ENCODE peak calls at places on chromosomes 13 and 19, in four cellular contexts. D is suprapubic skin, C is left ventricle myocardium inferior, Y is cardiac muscle cell. M is an unnamed sample.

GRCh38 chr13:45143346-45143751 is 23.0 kb downstream of the GTF2F2 start:
- DNase-seq in Y (no peak), D (no peak), C (no peak), M (no peak)

GRCh38 chr19:12840091-12841079 is 2.1 kb downstream of the MAST1 start:
- DNase-seq in Y (peak; percentile 92), C (peak; percentile 25), D (peak; percentile 68), M (peak; percentile 81)

GRCh38 chr13:41458939-41459753 is 1.8 kb downstream of the RGCC start:
- DNase-seq in C (peak; percentile 26), D (no peak), Y (peak; percentile 5), M (peak; percentile 35)

GRCh38 chr19:4425531-4425930 is 23.1 kb downstream of the CHAF1A start:
- DNase-seq in D (no peak), Y (no peak), C (no peak), M (no peak)

GRCh38 chr13:26784704-26785639 is 24.4 kb upstream of the GPR12 start:
- DNase-seq in Y (no peak), C (no peak), D (no peak), M (no peak)

GRCh38 chr13:26557393-26558073 is at the start of gene WASF3:
- DNase-seq in Y (peak; percentile 97), C (peak; percentile 94), D (peak; percentile 95), M (peak; percentile 98)

GRCh38 chr13:100089633-100090032 is 740 bp downstream of the PCCA start:
- DNase-seq in Y (no peak), D (no peak), C (no peak), M (no peak)

GRCh38 chr19:33431986-33432385 is 58.5 kb downstream of the CEBPG start:
- DNase-seq in Y (no peak), D (no peak), C (no peak), M (peak; percentile 3)

GRCh38 chr13:80083516-80084085 is 257.3 kb downstream of the SPRY2 start:
- DNase-seq in Y (no peak), D (no peak), C (no peak), M (no peak)

GRCh38 chr13:103283451-103283820 is 217.2 kb upstream of the SLC10A2 start:
- DNase-seq in Y (peak; percentile 14), C (no peak), D (no peak), M (no peak)

GRCh38 chr13:93140912-93141311 is 85.7 kb upstream of the GPC6 start:
- DNase-seq in C (no peak), D (no peak), Y (no peak), M (no peak)

GRCh38 chr19:46022431-46023310 is at the start of gene PGLYRP1:
- DNase-seq in Y (no peak), C (no peak), D (no peak), M (no peak)

GRCh38 chr19:30228726-30229523 is 143.3 kb upstream of the ZNF536 start:
- DNase-seq in D (no peak), Y (peak; percentile 47), C (no peak), M (no peak)

GRCh38 chr13:20182231-20182846 is 10.4 kb downstream of the GJB2 start:
- DNase-seq in D (no peak), C (no peak), Y (peak; percentile 84), M (no peak)

DNA sequence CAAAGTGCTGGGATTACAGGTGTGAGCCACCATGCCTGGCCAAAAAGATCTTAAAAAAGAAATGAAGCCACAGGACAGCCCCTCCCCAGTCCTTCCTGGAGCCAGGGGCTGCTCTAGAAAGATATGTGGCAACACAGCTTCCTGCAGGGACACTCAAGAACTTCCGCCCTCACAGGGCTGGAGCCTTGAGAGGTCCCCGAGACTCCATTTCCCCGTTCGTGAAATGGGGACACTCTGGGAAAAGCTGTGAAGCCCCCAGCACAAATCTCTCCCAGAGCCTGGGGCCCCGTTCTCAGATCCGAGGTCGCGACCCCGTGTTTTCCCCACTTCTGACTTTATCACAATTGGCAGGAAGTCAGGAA is 2.5 kb upstream of the GPX4 start:
- DNase-seq in C (no peak), D (no peak), Y (no peak), M (no peak)
- H3K4me3 ChIP-seq in C (peak overlapping the region; percentile 95), D (peak overlapping the region; percentile 12), Y (no peak overlapping the region), M (peak overlapping the region; percentile 30)

GRCh38 chr13:46660408-46660807 is 107.4 kb downstream of the LRCH1 start:
- DNase-seq in C (no peak), D (no peak), Y (no peak), M (no peak)

GRCh38 chr13:46662690-46663089 is 109.7 kb downstream of the LRCH1 start:
- DNase-seq in Y (no peak), D (no peak), C (no peak), M (no peak)

GRCh38 chr13:46663216-46663615 is 110.2 kb downstream of the LRCH1 start:
- DNase-seq in Y (no peak), C (no peak), D (no peak), M (no peak)

GRCh38 chr13:46659413-46660065 is 106.6 kb downstream of the LRCH1 start:
- DNase-seq in C (no peak), D (no peak), Y (no peak), M (no peak)

GRCh38 chr13:46660859-46661258 is 107.9 kb downstream of the LRCH1 start:
- DNase-seq in Y (no peak), C (no peak), D (no peak), M (no peak)
- H3K4me1 ChIP-seq in Y (peaks cover 37% of the 10 kb centered on the region), C (peaks cover 92% of the 10 kb centered on the region), D (peaks cover 21% of the 10 kb centered on the region), M (peaks cover 57% of the 10 kb centered on the region)

GRCh38 chr19:57282011-57282636 is 1.8 kb downstream of the ZNF460 start:
- DNase-seq in C (no peak), D (no peak), Y (no peak), M (no peak)
- H3K4me3 ChIP-seq in C (peak overlapping the region; percentile 92), D (peak overlapping the region; percentile 74), Y (peak overlapping the region; percentile 98), M (peak overlapping the region; percentile 87)

GRCh38 chr19:35015576-35016351 is 14.5 kb upstream of the SCN1B start:
- DNase-seq in C (no peak), D (no peak), Y (no peak), M (no peak)

GRCh38 chr19:35013047-35013819 is 13.1 kb downstream of the GRAMD1A start:
- DNase-seq in Y (peak; percentile 76), D (peak; percentile 84), C (peak; percentile 76), M (peak; percentile 91)

GRCh38 chr19:35011091-35011689 is 11.1 kb downstream of the GRAMD1A start:
- DNase-seq in C (no peak), Y (no peak), D (no peak), M (no peak)

GRCh38 chr19:35011737-35012682 is 11.9 kb downstream of the GRAMD1A start:
- DNase-seq in Y (no peak), C (no peak), D (no peak), M (no peak)

GRCh38 chr19:35013820-35014754 is 14.0 kb downstream of the GRAMD1A start:
- DNase-seq in Y (no peak), C (no peak), D (no peak), M (no peak)
- H3K4me1 ChIP-seq in Y (peaks cover 6% of the 10 kb centered on the region), C (peaks cover 32% of the 10 kb centered on the region), D (peaks cover 14% of the 10 kb centered on the region), M (no peaks in the 10 kb centered on the region)